ENCODE peak calls at places on chromosomes 12 and 14, in seven cellular contexts. U is hepatocyte; J is Calu3; Z is CD4-positive, alpha-beta T cell; K is lung; G is HFFc6; O is A549. N is an unnamed sample.
A peak's percentile ranks its signal among the peaks of the same experiment; 100 is the strongest.

GRCh38 chr14:61461808-61462275 is 140.5 kb downstream of the PRKCH start:
- DNase-seq in U (peak; percentile 76), K (no peak), G (peak; percentile 76), J (peak; percentile 50), O (peak; percentile 73), Z (peak; percentile 31), N (no peak)

GRCh38 chr12:25119020-25119419 is 75.9 kb downstream of the DNAI7 start:
- DNase-seq in O (no peak), J (no peak), Z (no peak), K (no peak), U (no peak), G (no peak), N (no peak)

GRCh38 chr14:94110552-94111181 is at the start of gene IFI27:
- DNase-seq in G (no peak), Z (no peak), U (no peak), K (peak; percentile 78), O (no peak), J (peak; percentile 75), N (no peak)

GRCh38 chr12:69900720-69901131 is 75.7 kb downstream of the MYRFL start:
- DNase-seq in G (peak; percentile 50), K (peak; percentile 81), U (peak; percentile 91), Z (peak; percentile 26), O (peak; percentile 31), J (peak; percentile 85), N (peak; percentile 78)

GRCh38 chr12:4985820-4986219 is 57.9 kb upstream of the KCNA5 start:
- DNase-seq in G (no peak), K (no peak), U (no peak), Z (no peak), O (no peak), J (no peak), N (no peak)

GRCh38 chr12:3530548-3530947 is 39.5 kb downstream of the PRMT8 start:
- DNase-seq in U (no peak), O (no peak), Z (no peak), J (no peak), K (no peak), G (no peak), N (no peak)

GRCh38 chr12:45648070-45648469 is 81.4 kb upstream of the ARID2 start:
- DNase-seq in U (peak; percentile 15), J (no peak), K (no peak), Z (no peak), O (no peak), G (no peak), N (no peak)

GRCh38 chr14:81625343-81625742 is 91.7 kb upstream of the SEL1L start:
- DNase-seq in K (no peak), J (no peak), Z (no peak), O (peak; percentile 8), U (peak; percentile 46), G (peak; percentile 8), N (no peak)

GRCh38 chr12:16325426-16325825 is 22.0 kb upstream of the MGST1 start:
- DNase-seq in K (no peak), G (no peak), Z (no peak), O (no peak), J (peak; percentile 53), U (no peak), N (no peak)

GRCh38 chr14:68741481-68741799 is 51.4 kb downstream of the ZFP36L1 start:
- DNase-seq in O (no peak), U (no peak), J (no peak), Z (no peak), G (no peak), K (no peak), N (no peak)

GRCh38 chr12:106378788-106379187 is 21.2 kb downstream of the POLR3B start:
- DNase-seq in O (no peak), Z (no peak), J (no peak), K (no peak), U (no peak), G (no peak), N (no peak)

GRCh38 chr12:14664434-14665023 is 31.9 kb downstream of the GUCY2C start:
- DNase-seq in K (no peak), U (peak; percentile 46), Z (peak; percentile 30), O (peak; percentile 8), G (peak; percentile 43), J (peak; percentile 37), N (no peak)

GRCh38 chr14:100702590-100702989 is 24.1 kb upstream of the DLK1 start:
- DNase-seq in O (no peak), J (no peak), Z (no peak), G (no peak), U (no peak), K (no peak), N (no peak)

GRCh38 chr12:92539966-92540791 is 162.6 kb upstream of the PLEKHG7 start:
- DNase-seq in U (no peak), K (no peak), Z (no peak), O (no peak), G (no peak), J (no peak), N (no peak)

GRCh38 chr12:65434737-65435136 is 156.3 kb downstream of the MSRB3 start:
- DNase-seq in U (no peak), G (peak; percentile 52), K (no peak), O (no peak), Z (no peak), J (no peak), N (no peak)

GRCh38 chr12:124451637-124452243 is 115.7 kb downstream of the NCOR2 start:
- DNase-seq in J (no peak), Z (no peak), G (no peak), O (no peak), K (no peak), U (no peak), N (no peak)

GRCh38 chr12:88235183-88235833 is 93.2 kb downstream of the TMTC3 start:
- DNase-seq in Z (no peak), K (no peak), U (no peak), G (no peak), O (no peak), J (no peak), N (no peak)

GRCh38 chr12:87086118-87086891 is 830.1 kb upstream of the MGAT4C start:
- DNase-seq in Z (no peak), J (peak; percentile 61), O (no peak), G (no peak), K (no peak), U (no peak), N (no peak)

GRCh38 chr14:23930742-23931141 is 22.8 kb upstream of the DHRS4 start:
- DNase-seq in U (no peak), G (peak; percentile 54), J (no peak), K (no peak), O (no peak), Z (no peak), N (no peak)

GRCh38 chr14:98726585-98727405 is 545.2 kb downstream of the BCL11B start:
- DNase-seq in Z (no peak), U (no peak), O (no peak), K (no peak), G (no peak), J (no peak), N (no peak)

GRCh38 chr12:64083285-64084210 is 138.5 kb downstream of the KICS2 start:
- DNase-seq in G (peak; percentile 86), J (no peak), K (peak; percentile 75), O (no peak), Z (no peak), U (peak; percentile 81), N (peak; percentile 46)

GRCh38 chr14:76776306-76777251 is 15.3 kb downstream of the VASH1 start:
- DNase-seq in Z (no peak), O (no peak), K (no peak), G (no peak), J (no peak), U (no peak), N (no peak)

GRCh38 chr14:27688823-27689444 is 1077.7 kb upstream of the FOXG1 start:
- DNase-seq in O (no peak), Z (no peak), J (no peak), K (no peak), U (no peak), G (no peak), N (no peak)

GRCh38 chr12:99390707-99391106 is 256.8 kb upstream of the GARIN6 start:
- DNase-seq in O (peak; percentile 6), J (peak; percentile 34), U (no peak), G (no peak), Z (no peak), K (no peak), N (no peak)
- TF ChIP-seq CTCF in O (peak; percentile 23), J (peak; percentile 51), U (no peak), G (no peak), Z (no peak), K (no peak), N (no peak)

DNA sequence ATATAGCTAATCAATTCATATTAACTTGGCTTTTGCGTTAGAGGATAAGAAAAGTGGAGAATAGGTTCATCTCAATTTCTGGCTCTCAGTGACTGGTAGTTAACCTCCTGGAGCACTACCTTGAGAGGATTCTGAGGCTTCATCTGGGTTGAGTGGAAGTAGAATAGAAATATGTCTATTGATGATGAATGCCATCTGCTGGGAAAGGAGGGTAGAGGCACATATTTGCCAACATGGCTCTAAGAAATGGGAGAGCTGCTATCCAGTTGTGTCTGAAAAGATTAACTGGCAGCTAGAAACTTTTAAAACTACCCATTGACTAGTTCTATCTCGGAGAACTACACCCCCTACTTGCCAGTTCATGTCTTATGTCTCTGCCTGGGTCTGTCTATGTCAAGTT is 530.1 kb downstream of the NRXN3 start:
- DNase-seq in J (no peak), K (no peak), Z (no peak), U (no peak), G (peak; percentile 12), O (no peak), N (no peak)
- TF ChIP-seq CTCF in J (no peak), K (no peak), Z (no peak), U (no peak), G (peak; percentile 53), O (no peak), N (no peak)

DNA sequence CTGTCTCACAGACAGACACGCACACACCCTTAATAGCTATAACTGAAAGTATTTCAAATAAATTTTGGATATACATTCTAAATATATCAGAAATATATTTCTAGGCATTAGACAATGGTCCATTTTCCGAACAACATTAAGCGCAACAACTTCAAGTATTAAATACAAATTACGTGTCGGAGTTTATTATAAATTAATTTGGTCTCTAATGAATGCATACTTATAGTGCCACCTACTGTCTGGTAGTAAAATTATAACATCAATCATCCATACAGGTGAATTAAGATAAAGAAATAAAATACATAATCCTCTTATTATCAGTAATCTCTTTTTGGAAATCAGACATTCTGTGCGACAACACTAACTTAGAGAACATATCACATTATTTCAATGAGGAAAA is 27.2 kb upstream of the CMAS start:
- DNase-seq in Z (no peak), O (no peak), U (no peak), J (no peak), K (no peak), G (no peak), N (no peak)
- TF ChIP-seq CTCF in Z (peak; percentile 78), O (peak; percentile 69), U (peak; percentile 57), J (peak; percentile 34), K (no peak), G (peak; percentile 76), N (no peak)

DNA sequence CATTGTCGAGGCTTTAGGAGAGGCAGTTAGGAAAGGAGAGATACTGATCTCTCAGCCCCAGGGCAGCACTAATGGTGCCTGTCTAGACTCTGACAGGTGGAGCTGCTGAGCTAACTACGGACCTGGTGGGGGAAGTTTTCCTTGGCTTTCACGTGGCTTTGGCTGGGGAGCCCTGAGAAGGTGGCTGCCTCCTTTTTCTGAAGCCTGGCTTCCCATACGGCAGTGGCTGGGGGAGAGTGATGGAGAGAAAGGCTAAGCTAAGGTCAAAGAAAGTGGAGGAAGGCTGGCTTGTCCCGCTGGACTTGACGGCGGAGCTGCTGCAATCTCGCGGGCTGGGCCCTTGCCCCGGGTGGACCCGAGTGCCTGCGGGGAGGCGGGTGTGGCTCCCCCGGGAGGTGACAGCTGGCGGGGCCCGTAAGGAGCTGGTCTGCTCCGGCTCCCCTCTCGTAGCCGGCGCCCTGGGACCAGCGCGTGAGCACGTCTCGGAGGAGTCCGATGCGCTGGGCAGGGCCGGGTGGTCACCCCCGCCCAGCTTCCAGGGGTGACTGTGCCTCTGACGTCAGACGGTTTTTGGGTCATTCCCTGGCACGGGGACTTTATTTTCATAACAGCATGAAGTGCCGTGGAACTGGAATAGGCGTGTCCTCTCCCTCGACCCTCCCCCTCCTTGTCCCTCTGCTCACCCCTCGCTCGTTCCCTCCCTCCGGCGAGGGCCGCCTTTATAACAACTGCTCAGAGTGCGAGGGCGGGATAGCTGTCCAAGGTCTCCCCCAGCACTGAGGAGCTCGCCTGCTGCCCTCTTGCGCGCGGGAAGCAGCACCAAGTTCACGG is at the start of gene GPRC5A:
- DNase-seq in Z (peak; percentile 21), J (peak; percentile 98), K (peak; percentile 94), U (peak; percentile 95), O (peak; percentile 90), G (peak; percentile 97), N (peak; percentile 87)
- TF ChIP-seq CTCF in Z (no peak), J (no peak), K (no peak), U (peak; percentile 20), O (peak; percentile 40), G (peak; percentile 54), N (no peak)